ENCODE peak calls at places on chromosome 17, in nine cellular contexts. P, D, I, N, O, B, G, X and U are unnamed samples.

GRCh38 chr17:44786551-44787081 is 27.8 kb downstream of the ADAM11 start:
- DNase-seq in I (no peak), O (no peak), D (peak; percentile 83), G (no peak), X (no peak), B (no peak), P (peak; percentile 86), N (no peak), U (no peak)

GRCh38 chr17:82981141-82981540 is 98.3 kb upstream of the METRNL start:
- DNase-seq in D (no peak), G (no peak), N (no peak), X (no peak), O (no peak), P (no peak), B (no peak), I (no peak), U (no peak)

GRCh38 chr17:2468270-2468669 is 43.4 kb downstream of the METTL16 start:
- DNase-seq in X (no peak), D (no peak), G (no peak), B (no peak), O (peak; percentile 24), N (no peak), P (no peak), I (no peak), U (no peak)

GRCh38 chr17:35433075-35433894 is 985 bp upstream of the SLFN12 start:
- DNase-seq in D (peak; percentile 65), G (peak; percentile 30), P (peak; percentile 84), O (peak; percentile 97), X (peak; percentile 13), N (peak; percentile 59), I (no peak), B (peak; percentile 67), U (peak; percentile 92)

GRCh38 chr17:10130733-10131132 is 67.7 kb downstream of the GAS7 start:
- DNase-seq in N (no peak), P (no peak), G (no peak), B (no peak), X (no peak), D (no peak), O (no peak), I (peak; percentile 42), U (no peak)

GRCh38 chr17:80095038-80095843 is 6.1 kb upstream of the GAA start:
- DNase-seq in O (no peak), D (no peak), G (no peak), P (no peak), B (no peak), X (no peak), I (no peak), N (no peak), U (no peak)

GRCh38 chr17:45310380-45311324 is 6.2 kb downstream of the MAP3K14 start:
- DNase-seq in I (no peak), G (no peak), B (no peak), P (peak; percentile 71), X (no peak), N (peak; percentile 86), O (no peak), D (no peak), U (peak; percentile 74)

GRCh38 chr17:41737680-41738023 is 3.2 kb upstream of the HAP1 start:
- DNase-seq in B (no peak), N (no peak), G (no peak), P (no peak), I (no peak), X (no peak), D (no peak), O (no peak), U (no peak)

GRCh38 chr17:33487187-33487586 is 194.1 kb upstream of the ASIC2 start:
- DNase-seq in I (no peak), X (no peak), B (no peak), G (no peak), N (no peak), O (no peak), P (no peak), D (no peak), U (no peak)

GRCh38 chr17:79664925-79665738 is 54.3 kb upstream of the RBFOX3 start:
- DNase-seq in O (no peak), X (no peak), G (no peak), N (peak; percentile 84), I (no peak), P (peak; percentile 89), B (peak; percentile 57), D (peak; percentile 5), U (no peak)

GRCh38 chr17:42720996-42721583 is 23.8 kb downstream of the EZH1 start:
- DNase-seq in B (no peak), D (peak; percentile 80), O (peak; percentile 73), X (peak; percentile 45), I (peak; percentile 87), G (peak; percentile 68), P (no peak), N (peak; percentile 19), U (peak; percentile 82)

GRCh38 chr17:61235001-61235820 is 164.4 kb upstream of the TBX2 start:
- DNase-seq in N (no peak), D (peak; percentile 60), O (no peak), G (no peak), P (no peak), X (no peak), I (no peak), B (no peak), U (peak; percentile 95)

GRCh38 chr17:50110591-50111349 is 15.6 kb downstream of the PDK2 start:
- DNase-seq in X (no peak), I (no peak), O (no peak), G (no peak), N (peak; percentile 61), D (no peak), B (peak; percentile 84), P (peak; percentile 86), U (no peak)

GRCh38 chr17:27414271-27414670 is 42.0 kb upstream of the KSR1 start:
- DNase-seq in B (no peak), I (no peak), O (peak; percentile 39), G (no peak), D (no peak), P (no peak), N (no peak), X (no peak), U (no peak)

GRCh38 chr17:6454495-6455320 is 10.5 kb downstream of the PIMREG start:
- DNase-seq in G (no peak), X (no peak), N (no peak), P (peak; percentile 12), D (no peak), O (no peak), I (no peak), B (no peak), U (peak; percentile 46)

GRCh38 chr17:76232342-76232741 is 8.0 kb downstream of the RNF157 start:
- DNase-seq in B (no peak), G (no peak), D (no peak), O (peak; percentile 88), X (no peak), P (no peak), N (no peak), I (no peak), U (no peak)

GRCh38 chr17:32944248-32945020 is 16.5 kb downstream of the TMEM98 start:
- DNase-seq in X (no peak), O (no peak), N (no peak), P (no peak), D (no peak), I (no peak), B (no peak), G (no peak), U (no peak)

GRCh38 chr17:19672009-19672837 is 23.7 kb downstream of the ALDH3A2 start:
- DNase-seq in O (no peak), P (peak; percentile 62), G (no peak), I (peak; percentile 55), X (no peak), N (no peak), D (no peak), B (peak; percentile 55), U (peak; percentile 33)

GRCh38 chr17:64019486-64020067 is 856 bp downstream of the ICAM2 start:
- DNase-seq in X (no peak), O (no peak), D (no peak), N (no peak), G (no peak), I (no peak), B (no peak), P (no peak), U (no peak)
- H3K27ac ChIP-seq in X (peak overlapping the region; percentile 90), O (no peak overlapping the region), D (no peak overlapping the region), N (peak overlapping the region; percentile 58), G (peak overlapping the region; percentile 93), I (no peak overlapping the region), B (peak overlapping the region; percentile 72), P (peak overlapping the region; percentile 86), U (no peak overlapping the region)

DNA sequence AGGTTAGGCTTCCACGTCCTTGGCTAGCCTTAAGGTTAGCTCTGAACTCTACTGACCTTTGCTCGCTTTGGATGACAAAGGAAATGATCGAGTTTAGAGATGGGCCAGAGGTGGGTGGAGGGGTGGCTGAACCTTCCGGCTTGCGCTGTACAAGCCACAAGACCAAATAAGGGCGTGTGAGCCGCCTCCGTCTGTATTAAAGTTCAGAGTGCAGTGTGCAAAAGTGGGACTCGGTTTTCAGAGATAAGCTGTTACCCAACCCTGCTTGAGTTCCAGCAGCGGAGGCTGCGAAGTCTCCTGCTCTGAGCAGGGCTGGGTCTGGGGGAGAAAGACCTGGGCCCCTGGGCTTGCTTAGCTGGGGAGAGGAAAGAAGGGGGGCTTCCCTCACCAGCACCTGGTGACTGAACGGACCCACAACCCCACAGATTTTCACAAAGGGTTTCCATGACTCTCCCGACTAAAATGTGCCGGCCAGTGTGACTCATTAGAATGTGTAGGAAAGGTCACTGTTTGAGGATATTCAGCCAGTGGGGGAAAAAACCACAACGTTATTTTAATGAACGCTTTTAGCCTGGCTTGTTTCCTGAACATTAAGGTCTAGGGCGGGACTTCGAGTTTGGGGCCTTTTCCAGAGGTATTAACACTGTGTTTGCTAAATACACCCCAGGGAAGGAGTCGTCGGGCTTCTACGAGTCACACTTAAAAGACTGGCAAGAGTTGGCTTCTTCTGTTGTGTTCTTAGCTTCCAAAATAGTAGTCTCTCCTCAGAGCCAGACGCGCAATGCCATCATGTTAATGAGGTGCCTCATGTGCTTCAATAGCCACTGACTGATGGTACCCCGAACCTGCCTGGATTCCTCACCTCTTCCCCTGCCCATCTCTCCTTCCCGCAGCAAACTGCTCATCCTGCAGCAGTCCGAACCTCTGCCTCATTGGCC is 67.0 kb downstream of the CENPV start:
- DNase-seq in X (peak; percentile 77), B (peak; percentile 78), O (peak; percentile 99), D (peak; percentile 88), G (peak; percentile 81), P (peak; percentile 81), N (peak; percentile 57), I (peak; percentile 89), U (peak; percentile 97)
- H3K4me1 ChIP-seq in X (peaks cover 50% of the 10 kb centered on the region), B (peaks cover 20% of the 10 kb centered on the region), O (peaks cover 30% of the 10 kb centered on the region), D (peaks cover 27% of the 10 kb centered on the region), G (peaks cover 53% of the 10 kb centered on the region), P (peaks cover 23% of the 10 kb centered on the region), N (peaks cover 12% of the 10 kb centered on the region), I (peaks cover 53% of the 10 kb centered on the region), U (peaks cover 15% of the 10 kb centered on the region)

GRCh38 chr17:69860142-69860680 is 214.8 kb upstream of the KCNJ16 start:
- DNase-seq in D (no peak), G (no peak), X (no peak), I (no peak), N (no peak), P (no peak), B (no peak), O (no peak), U (no peak)
- H3K9me3 ChIP-seq in D (no peaks in the 10 kb centered on the region), G (no peaks in the 10 kb centered on the region), X (no peaks in the 10 kb centered on the region), I (no peaks in the 10 kb centered on the region), N (no peaks in the 10 kb centered on the region), P (no peaks in the 10 kb centered on the region), B (peaks cover 17% of the 10 kb centered on the region), O (peaks cover 17% of the 10 kb centered on the region), U (no peaks in the 10 kb centered on the region)

DNA sequence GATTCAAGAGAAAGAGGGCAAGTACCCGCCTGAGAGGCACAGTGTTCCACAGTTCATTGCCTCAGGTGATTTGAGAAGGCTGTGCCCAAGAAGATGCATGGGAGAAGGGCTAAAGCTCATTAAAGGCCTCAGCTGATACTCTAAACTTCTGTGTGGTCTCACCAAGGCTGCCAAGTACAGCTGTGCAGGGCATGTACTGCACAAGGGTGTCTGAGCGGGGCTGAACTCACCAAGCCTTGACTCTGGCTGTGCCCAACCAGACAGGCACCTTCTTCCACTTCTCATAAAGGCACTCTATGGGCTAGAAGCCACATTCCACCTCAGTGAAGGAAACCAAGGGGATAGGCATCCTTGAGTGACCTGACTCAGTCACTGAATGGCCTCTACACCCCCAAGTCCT is 12.7 kb downstream of the LRRC75A start:
- DNase-seq in G (no peak), B (no peak), X (no peak), I (no peak), N (no peak), O (no peak), P (no peak), D (no peak), U (no peak)
- H3K27ac ChIP-seq in G (no peak overlapping the region), B (no peak overlapping the region), X (no peak overlapping the region), I (no peak overlapping the region), N (no peak overlapping the region), O (no peak overlapping the region), P (no peak overlapping the region), D (no peak overlapping the region), U (no peak overlapping the region)